ENCODE peak calls at places on chromosomes 2 and 18, in eight cellular contexts. M is cardiac fibroblast, R is body of pancreas, K is cardiac muscle cell, G is mucosa of descending colon, J is pancreas, X is lower lobe of right lung, A is GM06990. H is an unnamed sample.

GRCh38 chr2:102708847-102709559 is 52.8 kb upstream of the TMEM182 start:
- DNase-seq in J (no peak), X (no peak), A (no peak), G (no peak), M (peak), K (no peak), R (no peak), H (no peak)

GRCh38 chr18:66599190-66599589 is 4.7 kb downstream of the CDH19 start:
- DNase-seq in M (peak), J (no peak), X (no peak), G (no peak), R (no peak), A (no peak), K (no peak), H (no peak)

GRCh38 chr18:7897119-7897518 is 330.0 kb downstream of the PTPRM start:
- DNase-seq in M (peak), G (no peak), X (no peak), J (no peak), A (no peak), K (no peak), R (no peak), H (no peak)

GRCh38 chr2:45851576-45852304 is 200.3 kb downstream of the PRKCE start:
- DNase-seq in M (peak), X (no peak), R (no peak), K (no peak), J (no peak), A (no peak), G (no peak), H (peak)

GRCh38 chr2:116440104-116440653 is 1374.3 kb upstream of the DDX18 start:
- DNase-seq in G (no peak), R (no peak), X (no peak), K (no peak), A (no peak), J (no peak), M (no peak), H (no peak)

GRCh38 chr2:129400825-129401224 is 578.6 kb upstream of the RAB6C start:
- DNase-seq in R (peak), K (peak), G (no peak), A (no peak), M (no peak), X (no peak), J (no peak), H (no peak)

GRCh38 chr2:71466301-71467179 is 13.2 kb downstream of the DYSF start:
- DNase-seq in J (peak), M (peak), G (no peak), A (no peak), X (peak), R (peak), K (peak), H (no peak)

GRCh38 chr2:149540138-149540537 is 47.4 kb downstream of the MMADHC start:
- DNase-seq in K (no peak), X (no peak), M (no peak), R (no peak), J (no peak), A (no peak), G (no peak), H (no peak)

GRCh38 chr18:38450876-38451275 is 885.3 kb upstream of the CELF4 start:
- DNase-seq in J (no peak), A (no peak), G (no peak), K (no peak), M (no peak), X (no peak), R (no peak), H (no peak)

GRCh38 chr2:134207589-134208209 is 46.2 kb upstream of the MGAT5 start:
- DNase-seq in R (peak), X (peak), M (peak), K (peak), G (peak), J (peak), A (no peak), H (no peak)

GRCh38 chr2:159608723-159609308 is 7.5 kb downstream of the BAZ2B start:
- DNase-seq in G (no peak), A (no peak), M (no peak), J (no peak), R (no peak), K (no peak), X (no peak), H (no peak)

GRCh38 chr18:76518073-76518472 is 23.0 kb upstream of the ZNF516 start:
- DNase-seq in J (no peak), M (peak), R (no peak), G (no peak), K (no peak), A (no peak), X (no peak), H (no peak)

GRCh38 chr18:3186678-3187658 is 32.8 kb downstream of the MYOM1 start:
- DNase-seq in K (peak), M (peak), J (no peak), A (no peak), G (no peak), R (peak), X (no peak), H (no peak)

GRCh38 chr18:55124078-55124477 is 164.8 kb upstream of the CCDC68 start:
- DNase-seq in M (peak), G (no peak), K (no peak), J (no peak), X (no peak), A (no peak), R (no peak), H (peak)

GRCh38 chr18:8705280-8705940 is at the start of gene MTCL1:
- DNase-seq in G (peak), X (peak), J (peak), A (peak), K (peak), R (peak), M (peak), H (no peak)

GRCh38 chr2:174797792-174798276 is 33.6 kb upstream of the CHRNA1 start:
- DNase-seq in K (no peak), X (no peak), J (no peak), R (no peak), M (no peak), G (no peak), A (no peak), H (peak)

GRCh38 chr2:17182399-17182798 is 335.8 kb downstream of the RAD51AP2 start:
- DNase-seq in K (no peak), X (no peak), G (no peak), A (no peak), M (no peak), J (no peak), R (no peak), H (no peak)

GRCh38 chr2:105943977-105944376 is 199.3 kb downstream of the NCK2 start:
- DNase-seq in J (no peak), X (no peak), K (no peak), R (no peak), A (no peak), G (no peak), M (no peak), H (no peak)

GRCh38 chr2:200797242-200797770 is 14.4 kb upstream of the BZW1 start:
- DNase-seq in G (no peak), J (no peak), K (no peak), X (no peak), M (peak), A (no peak), R (peak), H (no peak)

GRCh38 chr2:232892843-232893242 is 22.8 kb downstream of the SNORC start:
- DNase-seq in G (no peak), R (no peak), A (no peak), X (peak), J (no peak), M (no peak), K (no peak), H (no peak)

GRCh38 chr2:217223222-217223930 is 363.5 kb upstream of the TNP1 start:
- DNase-seq in J (no peak), X (no peak), A (peak), M (peak), R (no peak), G (no peak), K (no peak), H (peak)

GRCh38 chr2:167946367-167946955 is 300.9 kb downstream of the STK39 start:
- DNase-seq in M (no peak), K (no peak), R (no peak), A (no peak), J (no peak), G (no peak), X (no peak), H (no peak)

GRCh38 chr2:144332356-144333143 is 187.4 kb downstream of the ZEB2 start:
- DNase-seq in G (peak), R (peak), M (peak), A (peak), J (peak), X (peak), K (peak), H (peak)

GRCh38 chr2:147525724-147526489 is 318.9 kb upstream of the ACVR2A start:
- DNase-seq in X (no peak), R (peak), M (no peak), J (no peak), K (no peak), G (no peak), A (no peak), H (no peak)

GRCh38 chr2:46010925-46011490 is 286.2 kb upstream of the EPAS1 start:
- DNase-seq in X (no peak), A (no peak), M (peak), R (no peak), G (no peak), K (peak), J (no peak), H (no peak)

GRCh38 chr18:63162271-63163014 is 157.1 kb downstream of the BCL2 start:
- DNase-seq in M (no peak), R (no peak), A (peak), J (no peak), K (no peak), X (peak), G (no peak), H (no peak)
- H3K4me3 ChIP-seq in M (no peak), R (no peak), A (peak), J (no peak), K (no peak), X (no peak), G (no peak), H (no peak)

GRCh38 chr18:57359433-57359832 is 7.1 kb downstream of the ST8SIA3 start:
- DNase-seq in R (no peak), X (no peak), G (no peak), J (no peak), M (no peak), A (no peak), K (no peak), H (no peak)

GRCh38 chr18:57352271-57352701 is at the start of gene ST8SIA3:
- DNase-seq in J (no peak), M (no peak), A (no peak), G (no peak), X (no peak), R (no peak), K (peak), H (no peak)

GRCh38 chr18:57353137-57353939 is 981 bp downstream of the ST8SIA3 start:
- DNase-seq in G (no peak), J (peak), K (peak), R (peak), M (no peak), X (no peak), A (no peak), H (no peak)

GRCh38 chr18:57352761-57353136 is 392 bp downstream of the ST8SIA3 start:
- DNase-seq in A (no peak), G (no peak), R (no peak), M (no peak), X (no peak), K (peak), J (peak), H (no peak)

GRCh38 chr18:57353940-57354461 is 1.6 kb downstream of the ST8SIA3 start:
- DNase-seq in G (peak), X (no peak), R (peak), J (peak), A (no peak), K (peak), M (peak), H (no peak)
- H3K4me3 ChIP-seq in G (no peak), X (no peak), R (no peak), J (no peak), A (no peak), K (peak), M (no peak), H (no peak)

GRCh38 chr2:60883896-60884295 is 2.5 kb downstream of the REL start:
- DNase-seq in M (no peak), G (no peak), K (no peak), A (no peak), J (no peak), R (no peak), X (no peak), H (no peak)

GRCh38 chr2:60885683-60886082 is 4.3 kb downstream of the REL start:
- DNase-seq in R (no peak), M (no peak), A (no peak), G (no peak), K (no peak), J (no peak), X (no peak), H (no peak)

GRCh38 chr2:60888853-60889252 is 7.5 kb downstream of the REL start:
- DNase-seq in A (no peak), G (no peak), R (no peak), J (no peak), M (no peak), K (no peak), X (no peak), H (no peak)

GRCh38 chr2:60884795-60885194 is 3.4 kb downstream of the REL start:
- DNase-seq in J (no peak), M (peak), K (no peak), G (no peak), X (no peak), A (no peak), R (no peak), H (no peak)

GRCh38 chr2:60886962-60887361 is 5.6 kb downstream of the REL start:
- DNase-seq in J (no peak), X (no peak), G (no peak), K (no peak), M (no peak), A (no peak), R (no peak), H (no peak)
- H3K4me3 ChIP-seq in J (no peak), X (no peak), G (no peak), K (no peak), M (no peak), A (peak), R (no peak), H (no peak)

DNA sequence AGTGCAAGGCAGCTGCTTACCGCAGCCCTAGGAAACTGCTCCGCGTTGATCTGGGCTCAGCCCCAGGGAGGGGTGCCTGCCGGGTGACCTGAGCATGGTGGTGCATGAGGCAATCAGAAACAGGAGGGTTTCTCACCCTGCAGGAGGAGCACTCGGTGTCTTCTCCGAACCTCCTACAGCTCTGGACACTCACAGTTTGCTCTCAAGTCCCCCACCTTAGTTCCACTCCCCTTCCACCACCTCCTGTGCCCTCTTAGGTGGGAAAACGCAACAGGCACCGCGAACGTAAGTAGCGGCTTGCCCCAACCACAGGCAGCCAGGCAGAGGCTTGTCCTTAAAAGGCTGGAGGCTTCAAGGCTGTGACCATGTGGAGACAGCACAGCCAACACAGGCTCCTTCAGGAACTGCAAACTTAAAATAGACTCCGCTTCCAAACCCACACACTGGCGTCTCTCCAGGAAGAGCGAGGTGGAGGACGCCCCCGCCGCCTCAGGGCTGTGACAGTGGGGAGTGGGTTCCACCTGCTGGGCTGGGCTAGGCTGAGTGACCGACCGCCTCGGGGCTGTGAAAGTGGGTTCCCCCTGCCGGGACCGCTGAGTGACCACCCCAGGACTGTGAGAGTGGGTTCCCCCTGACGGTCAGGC is 71.6 kb downstream of the NDUFA10 start:
- DNase-seq in J (peak), A (no peak), K (peak), R (no peak), G (no peak), M (no peak), X (peak), H (no peak)
- H3K4me3 ChIP-seq in J (no peak), A (no peak), K (no peak), R (no peak), G (no peak), M (no peak), X (no peak), H (no peak)

DNA sequence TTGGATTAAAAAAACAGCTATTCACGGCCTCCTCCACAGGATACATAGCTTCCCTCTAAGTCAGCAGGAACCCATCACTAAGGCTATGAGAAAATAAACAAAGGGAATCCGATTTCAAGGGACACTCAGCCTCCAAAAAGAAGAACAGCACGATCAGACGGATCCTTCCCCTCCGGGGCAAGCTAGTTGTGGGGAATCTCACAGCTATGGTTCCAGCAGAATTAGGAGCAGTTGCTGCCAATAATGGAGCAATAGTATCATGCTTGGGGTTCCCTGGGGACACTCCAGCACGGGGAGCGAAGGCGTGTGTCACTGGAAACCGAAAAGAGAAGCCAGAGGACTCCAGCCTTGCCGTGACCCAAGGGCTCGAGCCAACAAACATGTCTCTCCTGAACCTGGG is 163.1 kb downstream of the TTC32 start:
- DNase-seq in M (peak), R (peak), X (no peak), G (no peak), K (no peak), A (no peak), J (no peak), H (peak)
- H3K4me3 ChIP-seq in M (no peak), R (no peak), X (no peak), G (no peak), K (no peak), A (no peak), J (no peak), H (no peak)

DNA sequence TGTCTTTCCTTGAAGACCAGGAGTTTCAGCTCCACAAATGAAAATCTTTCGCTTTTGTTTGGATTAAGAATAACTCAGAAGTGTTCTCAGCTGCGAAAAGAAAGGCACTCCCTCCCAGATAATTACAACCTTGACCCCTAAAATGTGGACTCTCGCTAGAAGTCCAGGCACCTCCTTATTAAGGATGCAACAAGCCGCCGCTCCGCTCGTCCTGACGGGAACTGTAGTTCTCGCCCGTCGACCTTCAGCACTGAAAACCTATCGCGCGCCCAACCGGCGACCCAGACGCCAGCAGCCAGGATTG is 559 bp downstream of the IMMT start:
- DNase-seq in R (no peak), J (peak), X (no peak), A (no peak), G (peak), K (peak), M (no peak), H (peak)
- H3K4me3 ChIP-seq in R (no peak), J (peak), X (peak), A (peak), G (peak), K (peak), M (peak), H (peak)

H was measured in BJ.